ENCODE peak calls at places on chromosomes 12 and 14, in nine cellular contexts. M, C, S, K, U, I, A, H and D are unnamed samples.

GRCh38 chr14:71597289-71597920 is 334.8 kb upstream of the RGS6 start:
- DNase-seq in M (no peak), C (no peak), S (no peak), K (no peak), U (no peak), I (no peak), A (no peak), H (no peak), D (no peak)

GRCh38 chr14:105085766-105086165 is 20.5 kb upstream of the GPR132 start:
- DNase-seq in M (no peak), C (no peak), S (no peak), K (no peak), U (no peak), I (no peak), A (no peak), H (no peak), D (no peak)

GRCh38 chr14:60925286-60925685 is 55.6 kb downstream of the TRMT5 start:
- DNase-seq in M (no peak), C (no peak), S (no peak), K (no peak), U (no peak), I (no peak), A (no peak), H (no peak), D (no peak)

GRCh38 chr12:26935636-26936378 is 2.0 kb downstream of the INTS13 start:
- DNase-seq in M (no peak), C (no peak), S (no peak), K (no peak), U (no peak), I (no peak), A (no peak), H (no peak), D (no peak)

GRCh38 chr12:113092478-113093408 is 36.2 kb downstream of the DTX1 start:
- DNase-seq in M (no peak), C (peak), S (peak), K (peak), U (no peak), I (no peak), A (no peak), H (no peak), D (no peak)

GRCh38 chr12:66014818-66015217 is 115.7 kb downstream of the LLPH start:
- DNase-seq in M (no peak), C (no peak), S (no peak), K (no peak), U (peak), I (no peak), A (no peak), H (no peak), D (no peak)

GRCh38 chr14:63650336-63650952 is 8.8 kb upstream of the WDR89 start:
- DNase-seq in M (peak), C (no peak), S (peak), K (no peak), U (no peak), I (no peak), A (no peak), H (no peak), D (no peak)

GRCh38 chr12:112111931-112112330 is 3.3 kb upstream of the NAA25 start:
- DNase-seq in M (no peak), C (no peak), S (no peak), K (no peak), U (no peak), I (no peak), A (peak), H (no peak), D (no peak)

GRCh38 chr12:69655616-69656336 is 43.3 kb downstream of the BEST3 start:
- DNase-seq in M (no peak), C (no peak), S (no peak), K (no peak), U (peak), I (no peak), A (peak), H (no peak), D (no peak)

GRCh38 chr12:52351196-52352059 is 15.9 kb downstream of the KRT85 start:
- DNase-seq in M (peak), C (peak), S (no peak), K (no peak), U (no peak), I (peak), A (peak), H (no peak), D (no peak)

GRCh38 chr12:52058631-52059324 is 7.5 kb downstream of the NR4A1 start:
- DNase-seq in M (no peak), C (peak), S (no peak), K (no peak), U (no peak), I (peak), A (no peak), H (peak), D (no peak)

GRCh38 chr12:124901003-124901402 is 13.4 kb downstream of the UBC start:
- DNase-seq in M (no peak), C (no peak), S (peak), K (no peak), U (peak), I (no peak), A (no peak), H (no peak), D (no peak)

GRCh38 chr12:111785651-111786050 is 18.9 kb downstream of the ALDH2 start:
- DNase-seq in M (no peak), C (no peak), S (no peak), K (no peak), U (no peak), I (no peak), A (no peak), H (no peak), D (no peak)

GRCh38 chr12:4794503-4794902 is 74.3 kb downstream of the GALNT8 start:
- DNase-seq in M (no peak), C (no peak), S (no peak), K (no peak), U (no peak), I (no peak), A (no peak), H (no peak), D (no peak)

GRCh38 chr14:74358176-74358829 is 10.0 kb downstream of the VRTN start:
- DNase-seq in M (no peak), C (no peak), S (no peak), K (no peak), U (no peak), I (no peak), A (no peak), H (no peak), D (no peak)

GRCh38 chr14:104278214-104278534 is 139.8 kb downstream of the KIF26A start:
- DNase-seq in M (no peak), C (no peak), S (no peak), K (no peak), U (no peak), I (no peak), A (no peak), H (no peak), D (no peak)

GRCh38 chr14:53962954-53963490 is 6.4 kb upstream of the BMP4 start:
- DNase-seq in M (no peak), C (no peak), S (no peak), K (no peak), U (no peak), I (no peak), A (no peak), H (no peak), D (no peak)

GRCh38 chr12:1836854-1837411 is 16.6 kb downstream of the LRTM2 start:
- DNase-seq in M (no peak), C (no peak), S (no peak), K (no peak), U (no peak), I (no peak), A (peak), H (peak), D (no peak)

GRCh38 chr14:105537580-105538474 is 11.4 kb downstream of the TMEM121 start:
- DNase-seq in M (peak), C (peak), S (peak), K (peak), U (no peak), I (peak), A (no peak), H (no peak), D (peak)

GRCh38 chr14:63361790-63362189 is 43.1 kb upstream of the GPHB5 start:
- DNase-seq in M (no peak), C (no peak), S (peak), K (no peak), U (no peak), I (no peak), A (no peak), H (no peak), D (no peak)

GRCh38 chr12:117063162-117063911 is 35.9 kb downstream of the TESC start:
- DNase-seq in M (peak), C (peak), S (peak), K (no peak), U (no peak), I (peak), A (no peak), H (no peak), D (no peak)

GRCh38 chr12:111160350-111161142 is 208.3 kb downstream of the PHETA1 start:
- DNase-seq in M (no peak), C (no peak), S (no peak), K (no peak), U (no peak), I (no peak), A (no peak), H (no peak), D (no peak)

GRCh38 chr12:98532687-98533304 is 17.4 kb downstream of the TMPO start:
- DNase-seq in M (no peak), C (no peak), S (peak), K (peak), U (peak), I (no peak), A (no peak), H (no peak), D (no peak)

GRCh38 chr12:66647034-66647691 is 31.7 kb downstream of the GRIP1 start:
- DNase-seq in M (no peak), C (no peak), S (no peak), K (no peak), U (peak), I (no peak), A (no peak), H (no peak), D (no peak)

GRCh38 chr14:98742001-98742400 is 530.0 kb downstream of the BCL11B start:
- DNase-seq in M (no peak), C (no peak), S (no peak), K (no peak), U (no peak), I (no peak), A (no peak), H (no peak), D (no peak)

GRCh38 chr12:96587691-96588090 is 98.3 kb downstream of the CFAP54 start:
- DNase-seq in M (no peak), C (no peak), S (no peak), K (no peak), U (peak), I (no peak), A (no peak), H (no peak), D (no peak)

GRCh38 chr12:56321027-56321426 is 5.2 kb upstream of the CNPY2 start:
- DNase-seq in M (no peak), C (no peak), S (no peak), K (no peak), U (peak), I (no peak), A (no peak), H (no peak), D (no peak)

GRCh38 chr12:46549527-46550265 is 177.1 kb upstream of the SLC38A2 start:
- DNase-seq in M (no peak), C (no peak), S (peak), K (no peak), U (peak), I (no peak), A (no peak), H (no peak), D (no peak)

GRCh38 chr14:24965578-24965933 is 84.4 kb downstream of the STXBP6 start:
- DNase-seq in M (no peak), C (no peak), S (no peak), K (no peak), U (no peak), I (no peak), A (no peak), H (no peak), D (no peak)
- TF ChIP-seq CTCF in M (no peak), C (no peak), S (no peak), K (no peak), U (no peak), I (no peak), A (no peak), H (no peak), D (no peak)

DNA sequence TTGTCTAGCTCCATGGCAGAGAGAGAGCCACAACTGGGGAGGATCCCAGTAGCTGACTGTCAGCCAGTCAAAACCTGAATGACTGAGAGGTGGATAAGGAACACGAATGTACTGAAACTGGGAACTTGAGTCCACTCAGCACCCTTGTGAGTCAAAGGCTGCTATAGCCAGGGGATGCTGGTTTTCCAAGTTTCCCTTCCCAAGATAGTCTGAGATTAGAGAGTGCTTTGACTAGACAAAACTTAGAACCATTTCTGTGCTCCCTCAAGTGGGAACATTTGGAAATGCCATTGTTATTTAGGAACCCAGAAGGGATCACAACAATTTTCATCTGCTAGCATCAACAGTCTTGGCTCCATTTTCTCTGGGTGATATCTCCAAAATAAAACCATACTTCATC is 4.0 kb downstream of the PRKAG1 start:
- DNase-seq in M (no peak), C (peak), S (no peak), K (no peak), U (peak), I (no peak), A (no peak), H (no peak), D (no peak)
- TF ChIP-seq CTCF in M (no peak), C (no peak), S (no peak), K (no peak), U (peak), I (peak), A (no peak), H (peak), D (peak)

DNA sequence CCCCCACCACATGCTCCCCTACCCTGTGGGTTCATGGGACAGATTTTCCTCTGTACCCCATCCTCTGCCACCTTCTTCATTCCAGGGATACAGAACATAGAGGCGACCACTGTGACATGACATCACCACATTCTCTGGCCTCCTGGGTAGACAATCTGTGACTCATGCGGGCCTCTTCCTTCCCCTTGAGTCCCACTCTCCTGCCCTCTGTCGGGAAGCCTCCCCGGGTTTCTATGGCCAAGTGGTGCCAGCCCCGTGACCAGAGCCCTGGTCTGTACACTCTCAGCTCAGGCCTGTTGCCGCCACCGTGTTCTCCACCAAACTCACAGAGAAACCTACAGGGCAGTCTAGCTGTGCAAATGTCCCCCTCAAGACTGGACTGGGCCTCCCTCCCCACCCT is 8.0 kb downstream of the CLMN start:
- DNase-seq in M (no peak), C (peak), S (no peak), K (no peak), U (no peak), I (no peak), A (no peak), H (no peak), D (no peak)
- TF ChIP-seq CTCF in M (no peak), C (no peak), S (no peak), K (no peak), U (no peak), I (no peak), A (no peak), H (no peak), D (no peak)

DNA sequence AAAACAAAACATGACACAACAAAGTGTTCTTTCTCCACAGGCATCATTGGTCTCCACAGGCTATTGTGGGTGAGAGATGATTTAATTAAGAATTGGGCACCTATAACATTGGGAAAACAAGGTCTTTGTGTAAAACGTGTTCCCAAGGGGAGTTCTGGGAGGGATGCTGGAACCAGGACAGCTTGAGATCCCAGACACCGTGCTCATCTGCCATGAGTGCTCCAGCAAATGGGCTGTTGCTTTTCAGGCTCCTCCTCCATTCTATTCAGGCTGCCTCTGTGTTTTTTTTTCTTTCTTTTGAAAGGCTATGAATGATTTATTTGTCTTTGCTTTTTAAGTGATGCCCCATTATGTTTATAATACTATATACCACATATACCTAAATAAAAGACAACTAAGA is 122.4 kb downstream of the DACT1 start:
- DNase-seq in M (no peak), C (no peak), S (no peak), K (no peak), U (no peak), I (no peak), A (no peak), H (no peak), D (no peak)
- TF ChIP-seq CTCF in M (no peak), C (no peak), S (no peak), K (no peak), U (no peak), I (no peak), A (no peak), H (no peak), D (no peak)

GRCh38 chr14:102626530-102626929 is 34.1 kb downstream of the RCOR1 start:
- DNase-seq in M (no peak), C (no peak), S (no peak), K (no peak), U (no peak), I (no peak), A (no peak), H (no peak), D (no peak)
- TF ChIP-seq CTCF in M (no peak), C (no peak), S (no peak), K (no peak), U (no peak), I (no peak), A (no peak), H (no peak), D (peak)

DNA sequence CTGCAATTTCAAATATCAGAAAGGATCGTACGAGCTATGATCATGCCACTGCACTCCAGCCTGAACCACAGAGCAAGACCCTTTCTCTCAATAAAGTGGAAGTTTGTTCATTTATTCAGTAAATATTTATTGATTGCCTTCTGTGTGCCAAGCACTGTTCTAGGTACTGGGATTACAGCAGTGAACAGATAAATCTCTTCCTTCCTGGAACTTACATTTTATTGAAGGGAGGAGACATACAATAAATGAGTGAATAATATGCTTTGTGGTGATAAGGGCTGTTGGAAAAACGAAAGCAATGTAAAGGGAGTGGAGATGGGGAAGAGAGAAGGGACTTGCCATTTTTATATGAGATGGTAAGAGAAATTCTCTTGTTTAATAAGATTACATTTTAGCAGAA is 1.6 kb downstream of the GSKIP start:
- DNase-seq in M (no peak), C (no peak), S (no peak), K (no peak), U (no peak), I (no peak), A (no peak), H (no peak), D (no peak)
- TF ChIP-seq CTCF in M (no peak), C (no peak), S (no peak), K (no peak), U (no peak), I (no peak), A (no peak), H (no peak), D (no peak)

GRCh38 chr14:65016461-65016860 is 29.8 kb downstream of the FNTB start:
- DNase-seq in M (no peak), C (no peak), S (no peak), K (no peak), U (no peak), I (no peak), A (no peak), H (no peak), D (no peak)

GRCh38 chr14:65015391-65015790 is 28.7 kb downstream of the FNTB start:
- DNase-seq in M (no peak), C (no peak), S (no peak), K (no peak), U (no peak), I (no peak), A (no peak), H (peak), D (no peak)

GRCh38 chr14:65025818-65026217 is 39.1 kb downstream of the FNTB start:
- DNase-seq in M (no peak), C (no peak), S (no peak), K (no peak), U (no peak), I (no peak), A (no peak), H (no peak), D (no peak)

GRCh38 chr14:65024957-65025356 is 38.3 kb downstream of the FNTB start:
- DNase-seq in M (no peak), C (no peak), S (no peak), K (no peak), U (no peak), I (no peak), A (no peak), H (no peak), D (no peak)

GRCh38 chr14:65019944-65020566 is 33.4 kb downstream of the FNTB start:
- DNase-seq in M (no peak), C (no peak), S (peak), K (peak), U (peak), I (peak), A (no peak), H (no peak), D (no peak)
- TF ChIP-seq CTCF in M (no peak), C (peak), S (peak), K (peak), U (peak), I (peak), A (peak), H (peak), D (peak)

DNA sequence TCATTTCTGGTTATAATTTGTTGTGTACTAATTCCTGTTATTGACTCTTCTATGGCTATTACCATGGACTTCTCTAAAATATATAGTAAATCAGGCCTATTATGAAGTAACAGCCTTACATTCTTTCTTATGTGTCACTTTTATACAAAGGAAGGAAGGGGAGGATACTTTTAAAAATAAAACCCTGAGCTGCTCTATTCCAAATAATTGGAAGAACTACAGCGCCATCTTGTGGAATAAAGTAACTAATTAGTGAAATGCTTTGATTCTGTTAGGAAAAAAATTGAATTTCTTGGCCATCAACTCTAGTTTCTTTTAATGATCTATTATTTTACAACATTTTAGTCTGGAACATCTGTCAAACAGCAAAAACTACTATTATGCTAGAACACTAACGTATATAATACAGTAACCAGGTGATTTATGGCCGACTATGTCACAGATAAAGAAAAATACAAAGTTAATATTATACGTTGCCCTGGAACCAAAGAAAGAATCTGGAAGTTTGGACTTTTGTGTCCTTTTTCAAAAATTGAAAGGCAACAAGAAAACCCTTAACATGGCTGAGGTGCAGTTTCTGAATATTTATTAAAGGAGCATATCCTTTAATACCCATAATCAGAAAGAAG is 55.0 kb upstream of the NELL2 start:
- DNase-seq in M (no peak), C (no peak), S (peak), K (no peak), U (peak), I (no peak), A (no peak), H (no peak), D (peak)
- TF ChIP-seq CTCF in M (peak), C (peak), S (peak), K (peak), U (peak), I (peak), A (peak), H (peak), D (peak)